ENCODE peak calls at places on chromosome 9, in seven cellular contexts. G is GM23338, Z is GM23248, C is SK-N-SH, P is PC-3, F is neural progenitor cell, S is MM.1S. L is an unnamed sample.

GRCh38 chr9:33255006-33255405 is 9.5 kb downstream of the BAG1 start:
- DNase-seq in G (no peak), Z (no peak), C (no peak), P (no peak), F (no peak), S (no peak), L (no peak)

GRCh38 chr9:137807721-137808703 is 69.6 kb upstream of the CACNA1B start:
- DNase-seq in G (no peak), Z (no peak), C (no peak), P (no peak), F (no peak), S (no peak), L (peak)

GRCh38 chr9:113738506-113738897 is 137.6 kb upstream of the ZNF618 start:
- DNase-seq in G (peak), Z (peak), C (no peak), P (no peak), F (peak), S (no peak), L (no peak)

GRCh38 chr9:4837126-4837767 is 44.5 kb downstream of the RCL1 start:
- DNase-seq in G (no peak), Z (peak), C (no peak), P (no peak), F (no peak), S (no peak), L (no peak)

GRCh38 chr9:94798201-94798600 is 71.7 kb downstream of the AOPEP start:
- DNase-seq in G (no peak), Z (no peak), C (no peak), P (no peak), F (no peak), S (no peak), L (no peak)

GRCh38 chr9:33458444-33458843 is 11.1 kb upstream of the AQP3 start:
- DNase-seq in G (no peak), Z (no peak), C (no peak), P (peak), F (no peak), S (peak), L (peak)

GRCh38 chr9:95721132-95721531 is 154.4 kb upstream of the ERCC6L2 start:
- DNase-seq in G (no peak), Z (no peak), C (peak), P (peak), F (no peak), S (no peak), L (no peak)

GRCh38 chr9:129023908-129024233 is 4.3 kb downstream of the SH3GLB2 start:
- DNase-seq in G (no peak), Z (no peak), C (no peak), P (no peak), F (no peak), S (no peak), L (no peak)

GRCh38 chr9:86099695-86100364 is 472 bp upstream of the GOLM1 start:
- DNase-seq in G (peak), Z (peak), C (peak), P (peak), F (peak), S (peak), L (no peak)

GRCh38 chr9:6054280-6055099 is 39.1 kb upstream of the RANBP6 start:
- DNase-seq in G (peak), Z (peak), C (peak), P (peak), F (peak), S (peak), L (peak)

DNA sequence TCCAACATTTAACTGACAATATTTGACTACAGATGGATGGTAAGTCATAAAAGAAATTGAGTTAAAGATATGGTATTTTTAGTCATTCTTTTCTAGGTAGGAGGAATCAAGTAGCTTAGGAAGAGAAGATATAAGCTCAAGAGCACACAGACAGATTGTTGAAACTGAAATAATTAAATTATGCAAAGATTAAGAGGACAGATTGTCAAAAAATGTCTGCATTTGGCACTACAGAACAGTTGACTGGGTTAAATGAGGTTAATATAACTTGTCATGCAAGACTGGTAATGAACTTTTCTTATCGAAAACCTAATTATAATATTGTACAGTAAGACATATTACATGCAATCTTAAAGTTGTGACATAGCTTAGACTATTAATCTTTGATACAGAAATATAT is 36.3 kb upstream of the TRPM3 start:
- DNase-seq in G (no peak), Z (no peak), C (no peak), P (no peak), F (no peak), S (no peak), L (no peak)
- H3K4me2 ChIP-seq in G (no peak), Z (no peak), C (no peak), P (no peak), F (no peak), S (no peak), L (no peak)

GRCh38 chr9:120886490-120886967 is 9.5 kb upstream of the PHF19 start:
- DNase-seq in G (no peak), Z (peak), C (no peak), P (peak), F (no peak), S (no peak), L (peak)
- H2AFZ ChIP-seq in G (no peak), Z (no peak), C (no peak), P (no peak), F (no peak), S (no peak), L (peak)

DNA sequence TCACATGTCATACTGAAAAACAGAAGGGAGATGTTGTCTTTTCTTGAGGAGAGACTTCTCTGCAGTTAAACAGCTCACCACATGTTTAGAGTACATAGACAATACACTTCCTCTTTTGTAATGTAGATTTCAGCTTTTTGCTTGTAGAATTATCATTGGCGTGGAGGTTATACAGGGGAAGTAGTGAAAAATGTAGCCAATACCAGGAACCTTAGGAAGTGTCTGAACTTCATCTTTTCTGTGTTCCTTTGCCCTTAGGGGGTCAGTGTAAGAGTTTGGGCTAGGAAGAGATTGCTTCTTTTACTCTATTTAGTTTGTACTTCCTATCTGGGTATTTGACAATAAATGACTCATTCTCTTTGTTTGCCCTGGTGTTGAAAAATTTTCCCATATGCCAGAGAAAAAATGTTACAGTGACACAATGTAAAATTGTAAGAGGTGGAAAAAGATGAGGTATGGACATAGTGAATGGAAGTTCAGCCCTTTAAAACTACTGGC is 21.0 kb upstream of the CDKN2B start:
- DNase-seq in G (no peak), Z (peak), C (no peak), P (peak), F (no peak), S (no peak), L (peak)
- TF ChIP-seq EZH2phosphoT487 in G (no peak), Z (no peak), C (no peak), P (no peak), F (no peak), S (no peak), L (no peak)

GRCh38 chr9:116693233-116693731 is 6.2 kb downstream of the TRIM32 start:
- DNase-seq in G (no peak), Z (peak), C (no peak), P (peak), F (no peak), S (no peak), L (no peak)

GRCh38 chr9:116695441-116695840 is 8.3 kb downstream of the TRIM32 start:
- DNase-seq in G (no peak), Z (no peak), C (no peak), P (no peak), F (no peak), S (no peak), L (peak)

GRCh38 chr9:116691607-116692006 is 4.5 kb downstream of the TRIM32 start:
- DNase-seq in G (no peak), Z (no peak), C (no peak), P (no peak), F (no peak), S (no peak), L (no peak)

GRCh38 chr9:116694892-116695291 is 7.8 kb downstream of the TRIM32 start:
- DNase-seq in G (no peak), Z (no peak), C (no peak), P (no peak), F (no peak), S (no peak), L (no peak)

GRCh38 chr9:116692619-116693018 is 5.5 kb downstream of the TRIM32 start:
- DNase-seq in G (no peak), Z (peak), C (no peak), P (no peak), F (no peak), S (no peak), L (peak)
- H3K4me2 ChIP-seq in G (no peak), Z (peak), C (no peak), P (peak), F (no peak), S (no peak), L (no peak)

GRCh38 chr9:126222363-126222834 is 104.2 kb upstream of the MVB12B start:
- DNase-seq in G (peak), Z (no peak), C (no peak), P (no peak), F (no peak), S (no peak), L (no peak)
- H2AFZ ChIP-seq in G (peak), Z (no peak), C (no peak), P (no peak), F (no peak), S (no peak), L (no peak)

GRCh38 chr9:134522976-134523375 is 118.6 kb upstream of the COL5A1 start:
- DNase-seq in G (no peak), Z (no peak), C (no peak), P (no peak), F (no peak), S (no peak), L (no peak)
- TF ChIP-seq EZH2phosphoT487 in G (no peak), Z (no peak), C (no peak), P (no peak), F (no peak), S (no peak), L (no peak)

GRCh38 chr9:14027114-14027812 is 286.7 kb downstream of the NFIB start:
- DNase-seq in G (no peak), Z (no peak), C (no peak), P (peak), F (no peak), S (no peak), L (no peak)

GRCh38 chr9:14030350-14030823 is 283.6 kb downstream of the NFIB start:
- DNase-seq in G (no peak), Z (peak), C (peak), P (peak), F (no peak), S (no peak), L (no peak)

GRCh38 chr9:14031761-14032279 is 282.1 kb downstream of the NFIB start:
- DNase-seq in G (no peak), Z (no peak), C (no peak), P (no peak), F (no peak), S (no peak), L (no peak)

GRCh38 chr9:14031015-14031414 is 282.9 kb downstream of the NFIB start:
- DNase-seq in G (peak), Z (peak), C (no peak), P (no peak), F (peak), S (no peak), L (no peak)

DNA sequence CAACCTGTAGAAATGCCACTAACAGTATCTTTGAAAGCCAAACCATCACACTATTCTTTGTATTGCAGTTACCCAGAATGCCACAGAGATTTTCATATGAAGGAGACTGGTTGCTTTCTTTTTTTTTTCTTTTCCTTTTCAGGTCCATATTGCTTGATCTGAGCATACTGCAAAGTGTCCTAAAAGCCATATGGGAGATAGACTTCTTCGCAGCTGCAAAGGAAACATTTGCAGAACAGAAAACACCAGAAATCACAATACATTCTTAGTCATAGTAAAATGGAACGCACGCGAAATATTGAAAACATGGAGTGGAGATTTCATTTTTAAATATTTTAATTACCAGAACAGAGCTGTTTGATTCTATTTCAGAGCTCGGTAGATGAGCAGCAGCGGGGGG is 284.1 kb downstream of the NFIB start:
- DNase-seq in G (no peak), Z (peak), C (no peak), P (no peak), F (no peak), S (no peak), L (no peak)
- H3K4me2 ChIP-seq in G (no peak), Z (peak), C (no peak), P (peak), F (no peak), S (no peak), L (no peak)

GRCh38 chr9:81986051-81986450 is 2.5 kb upstream of the SPATA31D1 start:
- DNase-seq in G (no peak), Z (no peak), C (no peak), P (no peak), F (no peak), S (no peak), L (no peak)
- H2AFZ ChIP-seq in G (no peak), Z (no peak), C (no peak), P (no peak), F (no peak), S (no peak), L (no peak)